ENCODE peak calls at places on chromosomes 1 and 21, in nine cellular contexts. T is activated gamma-delta T cell treated with Interleukin-2 at 50 U/mL for 16 hours; H is HTR-8/SVneo; M is DMS79; W is activated naive CD8-positive, alpha-beta T cell treated with anti-CD3 and anti-CD28 coated beads for 36 hours; Q is NCI-H1092 treated with DMSO at 0.1 percent for 48 hours; V is effector memory CD4-positive, alpha-beta T cell; J is body of pancreas; F is suprapubic skin. N is an unnamed sample.

GRCh38 chr1:218589487-218589886 is 244.4 kb downstream of the TGFB2 start:
- DNase-seq in T (no peak), H (no peak), M (no peak), W (no peak), Q (no peak), V (no peak), J (no peak), F (no peak), N (no peak)

GRCh38 chr1:11878891-11879190 is 20.1 kb upstream of the NPPB start:
- DNase-seq in T (no peak), H (no peak), M (no peak), W (no peak), Q (no peak), V (no peak), J (no peak), F (no peak), N (no peak)

GRCh38 chr1:150760003-150760402 is 5.6 kb downstream of the CTSS start:
- DNase-seq in T (no peak), H (no peak), M (no peak), W (no peak), Q (no peak), V (no peak), J (no peak), F (no peak), N (no peak)

GRCh38 chr1:155126494-155127104 is 1.1 kb upstream of the EFNA1 start:
- DNase-seq in T (peak), H (no peak), M (no peak), W (peak), Q (peak), V (peak), J (peak), F (peak), N (peak)

GRCh38 chr1:11037740-11038182 is 9.3 kb downstream of the MASP2 start:
- DNase-seq in T (peak), H (peak), M (peak), W (peak), Q (peak), V (peak), J (peak), F (peak), N (peak)

GRCh38 chr1:228867093-228867950 is 132.0 kb downstream of the RHOU start:
- DNase-seq in T (no peak), H (no peak), M (peak), W (no peak), Q (peak), V (no peak), J (no peak), F (no peak), N (peak)

GRCh38 chr1:94527447-94528031 is 14.0 kb downstream of the F3 start:
- DNase-seq in T (no peak), H (no peak), M (no peak), W (no peak), Q (no peak), V (no peak), J (peak), F (no peak), N (peak)

GRCh38 chr1:24929876-24930702 is at the start of gene RUNX3:
- DNase-seq in T (peak), H (peak), M (peak), W (peak), Q (peak), V (peak), J (no peak), F (no peak), N (peak)

GRCh38 chr1:68198752-68199151 is 33.6 kb downstream of the WLS start:
- DNase-seq in T (no peak), H (no peak), M (no peak), W (no peak), Q (no peak), V (no peak), J (no peak), F (no peak), N (no peak)

GRCh38 chr1:48931571-48932251 is 155.0 kb upstream of the BEND5 start:
- DNase-seq in T (no peak), H (no peak), M (no peak), W (no peak), Q (no peak), V (no peak), J (no peak), F (no peak), N (no peak)

GRCh38 chr1:27099154-27099903 is 55.6 kb downstream of the SLC9A1 start:
- DNase-seq in T (no peak), H (peak), M (peak), W (peak), Q (peak), V (no peak), J (no peak), F (no peak), N (no peak)

GRCh38 chr1:60037061-60037460 is 36.5 kb downstream of the C1orf87 start:
- DNase-seq in T (no peak), H (no peak), M (no peak), W (no peak), Q (no peak), V (no peak), J (no peak), F (peak), N (no peak)

GRCh38 chr1:206467915-206468314 is 2.4 kb upstream of the IKBKE start:
- DNase-seq in T (no peak), H (no peak), M (peak), W (peak), Q (no peak), V (no peak), J (no peak), F (no peak), N (peak)

GRCh38 chr1:23424171-23424959 is at the start of gene TCEA3:
- DNase-seq in T (no peak), H (no peak), M (peak), W (peak), Q (no peak), V (no peak), J (peak), F (no peak), N (peak)

GRCh38 chr1:206682111-206682510 is 2.6 kb upstream of the MAPKAPK2 start:
- DNase-seq in T (no peak), H (no peak), M (no peak), W (no peak), Q (no peak), V (no peak), J (no peak), F (no peak), N (no peak)

GRCh38 chr1:44822981-44823451 is 14.7 kb downstream of the BTBD19 start:
- DNase-seq in T (no peak), H (no peak), M (no peak), W (no peak), Q (no peak), V (no peak), J (no peak), F (no peak), N (no peak)

GRCh38 chr1:17315542-17316130 is 7.6 kb downstream of the PADI4 start:
- DNase-seq in T (no peak), H (no peak), M (no peak), W (no peak), Q (no peak), V (no peak), J (no peak), F (peak), N (no peak)

GRCh38 chr1:22303816-22304215 is 147.8 kb upstream of the ZBTB40 start:
- DNase-seq in T (no peak), H (no peak), M (no peak), W (no peak), Q (no peak), V (no peak), J (no peak), F (no peak), N (no peak)

GRCh38 chr1:172244865-172245264 is 175.6 kb upstream of the C1orf105 start:
- DNase-seq in T (no peak), H (no peak), M (no peak), W (no peak), Q (no peak), V (no peak), J (no peak), F (no peak), N (no peak)

GRCh38 chr1:8348777-8349472 is 31.0 kb downstream of the SLC45A1 start:
- DNase-seq in T (peak), H (peak), M (peak), W (peak), Q (peak), V (peak), J (peak), F (no peak), N (peak)

GRCh38 chr1:64514197-64514765 is 44.4 kb downstream of the CACHD1 start:
- DNase-seq in T (no peak), H (peak), M (no peak), W (no peak), Q (peak), V (no peak), J (no peak), F (no peak), N (no peak)

GRCh38 chr1:110112656-110113055 is 413 bp downstream of the UBL4B start:
- DNase-seq in T (no peak), H (no peak), M (no peak), W (no peak), Q (no peak), V (no peak), J (no peak), F (no peak), N (peak)

GRCh38 chr21:36839123-36839522 is 127.3 kb downstream of the HLCS start:
- DNase-seq in T (no peak), H (no peak), M (no peak), W (no peak), Q (peak), V (no peak), J (no peak), F (no peak), N (peak)

GRCh38 chr1:26234644-26235384 is 814 bp downstream of the CEP85 start:
- DNase-seq in T (no peak), H (no peak), M (no peak), W (no peak), Q (peak), V (no peak), J (no peak), F (no peak), N (no peak)

GRCh38 chr1:243680861-243681260 is 169.2 kb downstream of the AKT3 start:
- DNase-seq in T (no peak), H (no peak), M (no peak), W (no peak), Q (no peak), V (no peak), J (no peak), F (no peak), N (no peak)

GRCh38 chr1:107559881-107560280 is 405.1 kb downstream of the VAV3 start:
- DNase-seq in T (no peak), H (no peak), M (no peak), W (no peak), Q (no peak), V (no peak), J (no peak), F (no peak), N (no peak)

GRCh38 chr1:63994636-63995035 is 208.8 kb upstream of the UBE2U start:
- DNase-seq in T (no peak), H (no peak), M (no peak), W (no peak), Q (no peak), V (no peak), J (no peak), F (no peak), N (no peak)

N was measured in NCI-H146.